ENCODE peak calls at places on chromosomes 12 and 14, in ten cellular contexts. R, A, C, P, G, K, S, L, N and J are unnamed samples.

GRCh38 chr14:89227490-89227834 is 189.6 kb downstream of the FOXN3 start:
- DNase-seq in R (no peak), A (no peak), C (no peak), P (no peak), G (no peak), K (peak), S (no peak), L (no peak), N (no peak), J (peak)

GRCh38 chr14:102795060-102795925 is 18.0 kb downstream of the TRAF3 start:
- DNase-seq in R (peak), A (peak), C (peak), P (no peak), G (no peak), K (peak), S (peak), L (peak), N (peak), J (peak)

GRCh38 chr12:5096241-5096880 is 52.7 kb downstream of the KCNA5 start:
- DNase-seq in R (no peak), A (no peak), C (peak), P (no peak), G (peak), K (peak), S (peak), L (peak), N (no peak), J (no peak)

GRCh38 chr12:108587826-108588225 is 10.1 kb downstream of the TMEM119 start:
- DNase-seq in R (no peak), A (no peak), C (no peak), P (no peak), G (no peak), K (no peak), S (no peak), L (no peak), N (peak), J (no peak)

GRCh38 chr14:50924848-50925247 is 19.4 kb downstream of the PYGL start:
- DNase-seq in R (no peak), A (no peak), C (no peak), P (no peak), G (no peak), K (no peak), S (no peak), L (no peak), N (no peak), J (no peak)

GRCh38 chr14:32629146-32629545 is 300.0 kb downstream of the AKAP6 start:
- DNase-seq in R (no peak), A (no peak), C (no peak), P (no peak), G (no peak), K (peak), S (no peak), L (no peak), N (no peak), J (no peak)

GRCh38 chr12:56007892-56008471 is 10.9 kb downstream of the SUOX start:
- DNase-seq in R (no peak), A (no peak), C (no peak), P (no peak), G (no peak), K (peak), S (no peak), L (peak), N (no peak), J (no peak)

GRCh38 chr12:47222960-47223847 is 143.4 kb upstream of the AMIGO2 start:
- DNase-seq in R (no peak), A (no peak), C (no peak), P (no peak), G (no peak), K (no peak), S (no peak), L (no peak), N (no peak), J (no peak)

GRCh38 chr12:51409846-51410245 is 14.8 kb upstream of the SLC4A8 start:
- DNase-seq in R (no peak), A (no peak), C (no peak), P (no peak), G (no peak), K (no peak), S (no peak), L (no peak), N (no peak), J (no peak)

GRCh38 chr12:47900480-47901129 is 4.2 kb downstream of the VDR start:
- DNase-seq in R (no peak), A (peak), C (peak), P (peak), G (peak), K (no peak), S (peak), L (peak), N (no peak), J (no peak)

GRCh38 chr14:81269100-81269978 is 48.6 kb upstream of the GTF2A1 start:
- DNase-seq in R (peak), A (peak), C (no peak), P (peak), G (peak), K (peak), S (peak), L (peak), N (peak), J (peak)

GRCh38 chr12:321606-322326 is 59.1 kb upstream of the SLC6A13 start:
- DNase-seq in R (no peak), A (peak), C (no peak), P (peak), G (peak), K (peak), S (peak), L (peak), N (no peak), J (peak)

DNA sequence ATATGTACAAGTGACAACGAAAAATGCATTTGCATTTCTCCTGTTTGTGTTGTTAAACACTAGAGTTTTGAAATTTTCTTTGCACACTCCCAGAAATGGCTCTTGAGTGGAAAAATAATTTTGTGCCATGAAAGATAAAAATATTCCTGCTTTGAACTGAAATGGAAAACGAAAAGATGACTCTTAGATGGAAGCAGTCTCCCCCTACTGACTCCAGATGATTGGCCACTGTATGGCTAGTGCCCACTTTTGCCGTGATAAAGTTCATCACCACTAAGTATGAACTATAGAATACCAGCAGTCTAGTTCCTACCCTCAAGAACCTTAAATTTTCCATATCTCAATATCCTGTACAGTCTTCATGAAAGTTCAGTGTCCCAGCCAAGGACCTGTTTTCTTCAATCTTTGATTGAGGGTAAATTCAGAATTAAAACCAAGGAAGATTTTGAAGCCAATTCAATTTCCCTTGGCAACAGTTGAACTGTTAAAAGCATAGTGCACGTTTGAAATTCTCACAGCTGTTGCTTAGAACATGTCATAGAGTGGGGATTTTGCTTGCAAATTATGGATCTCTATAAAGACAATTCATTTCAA is 1.6 kb upstream of the PPP2R5E start:
- DNase-seq in R (no peak), A (no peak), C (no peak), P (peak), G (no peak), K (peak), S (no peak), L (no peak), N (no peak), J (no peak)
- TF ChIP-seq CTCF in R (peak), A (peak), C (peak), P (peak), G (peak), K (peak), S (peak), L (peak), N (peak), J (no peak)

GRCh38 chr14:64841121-64841611 is 38.5 kb downstream of the SPTB start:
- DNase-seq in R (peak), A (no peak), C (no peak), P (no peak), G (peak), K (peak), S (peak), L (peak), N (no peak), J (no peak)
- TF ChIP-seq CTCF in R (no peak), A (no peak), C (no peak), P (no peak), G (peak), K (peak), S (peak), L (peak), N (no peak), J (no peak)

GRCh38 chr12:104458645-104459555 is 2.2 kb downstream of the CHST11 start:
- DNase-seq in R (peak), A (no peak), C (no peak), P (no peak), G (no peak), K (peak), S (peak), L (peak), N (peak), J (peak)
- TF ChIP-seq CTCF in R (no peak), A (no peak), C (no peak), P (peak), G (no peak), K (no peak), S (no peak), L (no peak), N (no peak), J (no peak)

GRCh38 chr12:42296503-42297109 is 29.3 kb downstream of the ZCRB1 start:
- DNase-seq in R (no peak), A (no peak), C (no peak), P (peak), G (no peak), K (peak), S (no peak), L (no peak), N (no peak), J (peak)
- TF ChIP-seq CTCF in R (no peak), A (peak), C (no peak), P (peak), G (no peak), K (peak), S (peak), L (peak), N (no peak), J (peak)

GRCh38 chr12:87274594-87275245 is 754.5 kb downstream of the C12orf50 start:
- DNase-seq in R (no peak), A (no peak), C (no peak), P (peak), G (peak), K (peak), S (peak), L (peak), N (no peak), J (no peak)
- TF ChIP-seq CTCF in R (no peak), A (peak), C (no peak), P (peak), G (peak), K (peak), S (peak), L (peak), N (no peak), J (no peak)

DNA sequence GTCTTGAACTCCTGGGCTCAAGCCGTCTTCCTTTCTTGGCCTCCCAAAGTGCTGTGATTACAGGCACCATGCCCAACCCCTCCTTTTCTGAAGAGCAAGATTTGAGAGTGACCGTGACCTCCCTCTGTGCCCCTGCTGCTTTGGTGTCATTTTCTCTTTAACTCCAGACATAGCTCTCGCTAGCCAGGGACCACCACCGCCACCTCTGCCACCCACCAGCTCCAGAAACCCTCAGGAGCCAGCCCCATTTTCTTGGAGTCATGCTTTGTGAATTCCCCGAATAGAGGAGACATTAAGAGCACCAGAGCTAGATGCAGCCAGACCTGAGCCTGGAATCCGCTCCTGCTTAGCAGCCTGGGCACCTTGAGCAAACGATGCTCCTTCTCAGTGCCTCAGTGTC is 18.2 kb downstream of the SDSL start:
- DNase-seq in R (no peak), A (no peak), C (no peak), P (no peak), G (no peak), K (no peak), S (no peak), L (no peak), N (no peak), J (no peak)
- TF ChIP-seq CTCF in R (no peak), A (no peak), C (no peak), P (no peak), G (no peak), K (no peak), S (no peak), L (no peak), N (no peak), J (no peak)

GRCh38 chr12:79168687-79169086 is 304.1 kb downstream of the SYT1 start:
- DNase-seq in R (no peak), A (no peak), C (no peak), P (no peak), G (no peak), K (no peak), S (no peak), L (no peak), N (no peak), J (no peak)

DNA sequence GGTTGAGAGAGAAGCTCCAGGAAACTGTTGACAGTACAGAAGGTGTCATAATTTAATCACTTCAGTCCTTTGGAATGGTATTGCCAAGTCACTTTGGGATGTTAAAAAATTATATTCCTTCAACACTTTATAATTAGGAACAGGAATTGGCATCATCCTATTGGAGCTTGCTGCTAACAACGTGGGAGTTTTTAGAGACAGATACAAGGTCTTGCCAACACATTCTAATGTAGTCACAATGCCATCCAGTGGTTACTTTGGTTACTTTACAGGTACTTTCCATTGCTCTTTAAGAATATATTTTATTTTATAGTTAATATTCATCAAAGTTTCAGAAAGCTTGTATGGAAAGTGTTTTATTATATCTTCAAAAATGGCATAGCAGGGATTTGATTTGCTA is 310.1 kb downstream of the SYT1 start:
- DNase-seq in R (no peak), A (no peak), C (no peak), P (peak), G (peak), K (peak), S (peak), L (peak), N (no peak), J (no peak)
- TF ChIP-seq CTCF in R (no peak), A (peak), C (no peak), P (peak), G (peak), K (peak), S (peak), L (peak), N (no peak), J (no peak)